ENCODE peak calls at places on chromosomes 13 and 19, in six cellular contexts. N is glutamatergic neuron, O is mucosa of descending colon, U is lower lobe of right lung, C is heart left ventricle, E is tibial artery. J is an unnamed sample.

GRCh38 chr19:17762505-17763229 is 11.4 kb downstream of the FCHO1 start:
- DNase-seq in C (no peak), N (peak; percentile 83), O (peak; percentile 63), E (no peak), U (no peak), J (no peak)

GRCh38 chr13:21557995-21558394 is 46.0 kb downstream of the MICU2 start:
- DNase-seq in E (no peak), O (peak; percentile 7), U (no peak), C (no peak), N (no peak), J (no peak)

GRCh38 chr13:49499889-49500660 is 4.3 kb downstream of the PHF11 start:
- DNase-seq in E (no peak), N (no peak), O (no peak), C (no peak), U (no peak), J (no peak)

GRCh38 chr19:52956917-52957316 is 5.8 kb downstream of the ZNF816 start:
- DNase-seq in U (no peak), E (no peak), C (no peak), O (no peak), N (no peak), J (no peak)

GRCh38 chr13:114068723-114069322 is 63.6 kb downstream of the RASA3 start:
- DNase-seq in N (no peak), C (no peak), O (no peak), U (no peak), E (peak; percentile 72), J (peak; percentile 67)

GRCh38 chr19:44974809-44975347 is 19.7 kb downstream of the CLPTM1 start:
- DNase-seq in C (no peak), O (no peak), E (no peak), N (no peak), U (no peak), J (no peak)

GRCh38 chr19:40241809-40242384 is 15.4 kb upstream of the CCNP start:
- DNase-seq in E (peak; percentile 66), U (peak; percentile 46), C (peak; percentile 76), N (no peak), O (no peak), J (no peak)

GRCh38 chr13:114140909-114141255 is 8.5 kb upstream of the RASA3 start:
- DNase-seq in U (no peak), C (peak; percentile 13), N (no peak), E (peak; percentile 44), O (no peak), J (no peak)

DNA sequence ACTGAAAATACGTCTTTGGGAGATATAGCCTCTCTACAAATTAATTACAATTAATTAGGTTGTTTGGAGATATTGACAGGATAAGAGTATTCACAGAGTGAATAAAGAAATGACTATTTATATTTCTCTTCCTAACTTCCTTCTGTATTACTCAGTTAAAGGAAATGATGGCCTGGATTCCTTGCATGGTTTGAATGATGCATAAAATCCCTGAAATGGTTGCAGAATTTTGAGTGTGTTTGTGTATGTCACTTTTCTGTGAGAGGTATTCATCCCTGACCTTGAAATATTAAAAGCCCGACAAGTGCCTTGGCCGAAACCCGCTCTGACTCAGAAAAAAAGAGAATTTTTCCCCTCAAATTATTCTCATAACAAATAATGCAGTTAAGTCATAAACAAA is 90.0 kb downstream of the PDS5B start:
- DNase-seq in U (no peak), E (no peak), N (no peak), O (no peak), C (no peak), J (no peak)
- TF ChIP-seq CTCF in U (no peak), E (no peak), N (no peak), O (no peak), C (no peak), J (no peak)

DNA sequence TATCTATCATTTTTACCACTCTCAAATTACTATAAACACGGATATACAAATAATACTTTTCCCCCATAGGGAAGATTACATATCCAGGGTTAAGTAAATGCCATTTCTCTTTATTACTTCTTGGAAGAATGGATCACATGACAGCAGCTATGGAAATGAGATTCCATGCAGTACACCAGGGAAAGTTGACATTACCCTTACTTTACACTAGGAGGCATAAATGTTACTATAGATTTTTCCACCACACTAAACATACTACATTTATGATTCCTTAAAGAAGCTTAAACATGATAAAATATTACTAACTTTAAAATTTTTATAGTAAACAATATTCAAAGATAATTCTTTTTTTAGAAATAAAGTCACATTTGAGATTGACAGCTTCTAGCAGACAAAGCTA is 611.4 kb downstream of the PCDH9 start:
- DNase-seq in U (no peak), C (no peak), N (no peak), O (no peak), E (no peak), J (no peak)
- TF ChIP-seq CTCF in U (peak; percentile 14), C (no peak), N (peak; percentile 65), O (no peak), E (no peak), J (peak; percentile 11)

GRCh38 chr19:10568444-10568825 is 344 bp downstream of the CDKN2D start:
- DNase-seq in O (peak; percentile 59), N (no peak), C (no peak), U (peak; percentile 73), E (no peak), J (peak; percentile 84)
- TF ChIP-seq CTCF in O (no peak), N (no peak), C (no peak), U (no peak), E (no peak), J (no peak)

GRCh38 chr13:83780201-83780600 is 102.1 kb downstream of the SLITRK1 start:
- DNase-seq in C (no peak), U (no peak), O (no peak), N (no peak), E (no peak), J (no peak)
- TF ChIP-seq CTCF in C (no peak), U (no peak), O (no peak), N (peak; percentile 71), E (no peak), J (peak; percentile 11)

DNA sequence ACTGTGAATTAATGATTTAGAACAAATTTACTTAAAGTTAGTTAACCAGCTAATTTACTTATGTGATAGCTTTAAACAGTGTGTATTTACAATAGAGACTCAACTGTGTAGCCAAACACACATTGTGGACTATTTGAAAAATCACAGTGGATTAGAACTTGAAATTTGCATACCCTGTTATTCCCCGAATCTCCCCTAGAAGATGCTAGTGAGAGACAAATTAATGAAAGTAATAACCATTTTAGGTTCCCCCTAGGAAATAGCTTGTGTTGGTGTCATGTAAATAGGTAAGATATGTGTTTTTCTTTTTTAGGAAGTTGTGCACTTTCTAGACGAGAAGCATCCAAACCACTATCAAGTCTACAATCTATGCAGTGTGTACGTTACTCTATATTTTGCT is 98.5 kb downstream of the C1QTNF9 start:
- DNase-seq in E (no peak), C (no peak), N (no peak), O (no peak), U (no peak), J (no peak)
- TF ChIP-seq CTCF in E (no peak), C (no peak), N (no peak), O (no peak), U (no peak), J (no peak)

DNA sequence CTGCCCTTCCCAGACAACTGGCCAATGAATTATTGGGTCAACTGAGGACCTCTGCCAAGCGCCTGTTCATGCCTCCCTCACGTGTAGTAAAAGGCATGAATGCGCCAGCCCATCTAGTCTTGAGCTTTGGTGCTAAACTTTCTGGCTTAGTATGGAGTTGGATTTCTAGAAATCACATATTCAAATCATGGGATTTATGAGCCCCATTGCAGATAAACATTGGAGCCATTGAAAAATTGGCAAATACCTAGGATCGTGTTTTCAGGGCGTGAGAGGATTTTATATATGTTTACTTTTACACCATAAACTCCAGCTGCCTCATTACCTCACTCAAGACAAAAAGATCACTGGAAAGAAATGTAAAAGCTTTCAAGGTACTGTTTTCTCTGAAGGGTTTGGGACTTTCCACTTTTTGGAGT is 47.1 kb downstream of the COL4A2 start:
- DNase-seq in U (no peak), O (peak; percentile 41), C (no peak), E (peak; percentile 68), N (no peak), J (no peak)
- TF ChIP-seq CTCF in U (no peak), O (no peak), C (no peak), E (no peak), N (no peak), J (no peak)

GRCh38 chr13:27619711-27620376 is 485 bp downstream of the LNX2 start:
- DNase-seq in U (peak; percentile 70), O (peak; percentile 48), N (peak; percentile 59), E (peak; percentile 76), C (peak; percentile 57), J (no peak)
- TF ChIP-seq CTCF in U (peak; percentile 32), O (no peak), N (no peak), E (peak; percentile 48), C (peak; percentile 34), J (peak; percentile 31)

GRCh38 chr13:72570019-72570418 is 157.4 kb downstream of the MZT1 start:
- DNase-seq in N (no peak), O (no peak), C (no peak), U (no peak), E (no peak), J (no peak)

GRCh38 chr13:72562686-72563085 is 164.7 kb downstream of the MZT1 start:
- DNase-seq in N (no peak), E (no peak), C (no peak), O (no peak), U (no peak), J (no peak)

GRCh38 chr13:72567566-72567965 is 159.9 kb downstream of the MZT1 start:
- DNase-seq in E (no peak), O (no peak), C (no peak), N (no peak), U (no peak), J (no peak)

GRCh38 chr13:72561791-72562190 is 165.6 kb downstream of the MZT1 start:
- DNase-seq in U (no peak), C (no peak), N (no peak), E (no peak), O (no peak), J (no peak)

GRCh38 chr13:72565893-72566292 is 161.5 kb downstream of the MZT1 start:
- DNase-seq in U (no peak), E (no peak), O (peak; percentile 13), C (no peak), N (no peak), J (no peak)
- TF ChIP-seq CTCF in U (peak; percentile 44), E (no peak), O (no peak), C (peak; percentile 9), N (peak; percentile 81), J (peak; percentile 53)